ENCODE peak calls at places on chromosome X, in five cellular contexts. E is GM12878, C is K562, D is SK-N-SH, O is HepG2. M is an unnamed sample.

GRCh38 chrX:70338290-70338689 is 48.4 kb downstream of the KIF4A start:
- DNase-seq in E (no peak), C (no peak), D (no peak), O (no peak), M (no peak)

GRCh38 chrX:120456973-120457372 is 12.1 kb downstream of the LAMP2 start:
- DNase-seq in E (no peak), C (peak), D (no peak), O (no peak), M (no peak)

GRCh38 chrX:8364369-8365141 is 100.1 kb upstream of the VCX3B start:
- DNase-seq in E (no peak), C (peak), D (peak), O (peak), M (peak)

GRCh38 chrX:132489256-132490085 is 633 bp upstream of the MBNL3 start:
- DNase-seq in E (no peak), C (no peak), D (peak), O (no peak), M (peak)

GRCh38 chrX:70454441-70455365 is 10.1 kb downstream of the DLG3 start:
- DNase-seq in E (no peak), C (peak), D (peak), O (peak), M (peak)

GRCh38 chrX:105758784-105759183 is 63.6 kb upstream of the NRK start:
- DNase-seq in E (no peak), C (no peak), D (no peak), O (no peak), M (no peak)

GRCh38 chrX:16311671-16312070 is 144.4 kb downstream of the MAGEB17 start:
- DNase-seq in E (no peak), C (no peak), D (no peak), O (no peak), M (peak)

GRCh38 chrX:18946157-18946556 is 37.8 kb downstream of the PHKA2 start:
- DNase-seq in E (no peak), C (no peak), D (no peak), O (no peak), M (no peak)

GRCh38 chrX:20433376-20433775 is 166.7 kb upstream of the RPS6KA3 start:
- DNase-seq in E (no peak), C (no peak), D (no peak), O (no peak), M (no peak)

GRCh38 chrX:111837226-111837625 is 38.8 kb upstream of the TRPC5OS start:
- DNase-seq in E (no peak), C (no peak), D (no peak), O (no peak), M (no peak)

GRCh38 chrX:40971736-40972135 is 113.5 kb upstream of the USP9X start:
- DNase-seq in E (no peak), C (no peak), D (no peak), O (no peak), M (no peak)

GRCh38 chrX:2707334-2707760 is 16.3 kb downstream of the CD99 start:
- DNase-seq in E (peak), C (peak), D (peak), O (peak), M (peak)

GRCh38 chrX:118839334-118839958 is 15.8 kb downstream of the ZCCHC12 start:
- DNase-seq in E (no peak), C (peak), D (peak), O (peak), M (peak)
- TF ChIP-seq JUND in E (no peak), C (no peak), D (no peak), O (no peak), M (no peak)

GRCh38 chrX:72052415-72053090 is 79.2 kb downstream of the RTL5 start:
- DNase-seq in E (no peak), C (no peak), D (no peak), O (no peak), M (no peak)

GRCh38 chrX:72051589-72051988 is 80.1 kb downstream of the RTL5 start:
- DNase-seq in E (no peak), C (no peak), D (no peak), O (no peak), M (no peak)

GRCh38 chrX:72053508-72053907 is 78.2 kb downstream of the RTL5 start:
- DNase-seq in E (no peak), C (no peak), D (no peak), O (no peak), M (no peak)

GRCh38 chrX:72048515-72049455 is 82.9 kb downstream of the RTL5 start:
- DNase-seq in E (no peak), C (no peak), D (peak), O (no peak), M (no peak)

DNA sequence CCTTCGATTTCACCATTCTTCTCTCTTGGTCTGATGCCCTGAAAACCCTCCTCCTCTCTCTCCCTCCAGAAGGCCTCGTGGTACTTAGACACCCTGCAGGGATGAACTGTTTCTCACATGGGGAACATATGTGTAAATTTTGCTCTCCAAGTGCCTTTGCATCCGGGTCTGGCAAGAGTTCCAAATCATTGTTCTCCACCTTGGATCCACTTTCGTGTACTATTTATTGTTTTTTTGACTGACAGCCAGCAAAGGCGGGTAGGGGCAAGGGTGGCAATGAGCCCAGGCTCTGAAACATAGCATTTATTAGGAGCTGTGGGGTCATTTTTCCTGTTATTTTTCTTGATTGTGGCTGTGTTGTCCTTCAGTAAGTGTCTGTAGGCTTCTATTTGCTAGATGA is 81.7 kb downstream of the RTL5 start:
- DNase-seq in E (no peak), C (no peak), D (no peak), O (no peak), M (no peak)
- TF ChIP-seq JUND in E (no peak), C (no peak), D (no peak), O (no peak), M (no peak)

GRCh38 chrX:13821740-13822139 is 4.8 kb upstream of the GPM6B start:
- DNase-seq in E (no peak), C (no peak), D (no peak), O (no peak), M (no peak)

GRCh38 chrX:13815664-13816063 is 1.2 kb downstream of the GPM6B start:
- DNase-seq in E (no peak), C (no peak), D (no peak), O (no peak), M (no peak)

GRCh38 chrX:13816899-13817298 is at the start of gene GPM6B:
- DNase-seq in E (no peak), C (no peak), D (no peak), O (no peak), M (no peak)
- TF ChIP-seq JUND in E (no peak), C (no peak), D (no peak), O (no peak), M (no peak)

DNA sequence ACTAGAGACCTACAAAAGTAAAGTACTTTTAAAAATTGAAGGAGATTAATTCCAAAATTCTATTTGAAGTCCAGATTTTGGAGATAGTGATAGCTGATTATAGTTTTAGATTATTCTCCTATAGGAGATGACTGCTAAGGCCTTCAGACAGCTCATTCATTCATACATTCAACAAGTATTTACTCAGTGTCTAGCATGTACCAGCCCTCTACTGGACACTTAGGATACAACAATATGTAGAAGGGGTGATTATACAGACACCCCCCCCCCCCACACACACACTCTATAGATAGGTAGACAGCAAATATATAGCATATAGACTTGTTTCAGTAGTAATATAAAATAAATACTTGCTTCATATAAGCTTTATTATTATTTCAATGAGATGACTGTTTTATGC is 60.4 kb upstream of the TAF9B start:
- DNase-seq in E (no peak), C (peak), D (peak), O (peak), M (peak)
- TF ChIP-seq JUND in E (no peak), C (no peak), D (no peak), O (no peak), M (no peak)

DNA sequence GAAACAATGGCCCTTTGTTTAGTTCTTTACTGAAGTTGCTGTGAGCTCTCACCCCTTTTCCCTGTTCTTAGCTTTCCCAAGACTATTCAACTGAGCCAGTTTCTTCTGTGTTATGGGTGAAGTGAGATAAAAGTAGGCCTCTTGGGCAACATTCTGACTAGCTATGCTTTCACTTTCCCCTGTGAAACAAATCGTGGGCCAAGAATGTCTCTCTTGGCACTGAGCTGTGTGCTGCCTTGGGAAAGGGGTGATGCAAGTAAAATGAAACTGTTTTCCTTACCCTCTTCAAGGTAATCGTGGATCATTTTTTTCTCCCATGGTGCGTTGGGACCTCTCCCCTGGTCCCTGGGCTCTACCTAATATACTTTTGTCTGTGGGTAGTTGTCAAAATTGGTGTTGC is 653.9 kb upstream of the MAGEB2 start:
- DNase-seq in E (no peak), C (no peak), D (no peak), O (no peak), M (no peak)
- TF ChIP-seq JUND in E (no peak), C (no peak), D (no peak), O (no peak), M (no peak)

GRCh38 chrX:110181459-110182137 is 136.3 kb downstream of the AMMECR1 start:
- DNase-seq in E (no peak), C (no peak), D (no peak), O (no peak), M (peak)
- TF ChIP-seq JUND in E (no peak), C (no peak), D (no peak), O (no peak), M (no peak)

GRCh38 chrX:134654398-134655012 is 3.8 kb downstream of the PLAC1 start:
- DNase-seq in E (no peak), C (no peak), D (no peak), O (no peak), M (no peak)
- TF ChIP-seq JUND in E (no peak), C (no peak), D (no peak), O (no peak), M (no peak)

DNA sequence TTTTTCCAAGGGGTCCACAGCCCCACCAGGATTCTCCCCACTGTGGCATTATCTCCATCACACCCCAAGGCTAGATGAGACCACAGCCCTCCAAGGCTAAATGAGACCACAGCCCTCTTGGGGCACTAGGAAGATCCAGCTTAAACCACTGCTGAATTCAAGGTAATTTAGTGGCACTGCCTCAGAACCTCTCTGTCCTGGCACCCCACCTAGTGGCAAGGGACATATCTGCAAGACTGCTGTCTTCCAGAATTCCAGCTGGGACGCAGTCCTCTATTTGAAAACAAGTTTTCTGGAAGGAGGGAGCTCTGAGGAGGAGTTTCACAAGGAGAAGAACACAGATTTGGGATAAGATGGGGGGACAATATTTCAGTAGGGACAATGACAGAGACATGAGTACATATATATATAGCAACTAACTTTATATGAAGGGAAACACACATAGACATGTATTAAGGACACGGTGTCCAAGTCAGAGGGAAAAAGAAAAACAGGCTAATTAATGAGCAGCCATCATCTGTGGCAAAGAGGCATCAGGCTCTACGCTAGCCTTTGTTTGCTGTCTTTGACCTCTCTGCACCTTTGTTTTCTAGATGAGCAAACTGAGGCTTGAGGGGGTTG is 9.3 kb downstream of the CETN2 start:
- DNase-seq in E (no peak), C (peak), D (peak), O (peak), M (peak)
- TF ChIP-seq JUND in E (no peak), C (no peak), D (no peak), O (no peak), M (no peak)

M was measured in T47D.